ENCODE peak calls at places on chromosomes 4 and X, in five cellular contexts. Y, W, D, R and K are unnamed samples.

GRCh38 chrX:112851806-112852205 is 11.2 kb upstream of the AMOT start:
- DNase-seq in Y (no peak), W (no peak), D (no peak), R (peak), K (no peak)

GRCh38 chr4:102554482-102554881 is 53.3 kb downstream of the NFKB1 start:
- DNase-seq in Y (no peak), W (no peak), D (no peak), R (no peak), K (no peak)

GRCh38 chrX:66602381-66602938 is 36.4 kb downstream of the EDA2R start:
- DNase-seq in Y (no peak), W (no peak), D (peak), R (no peak), K (peak)

GRCh38 chr4:26062221-26062620 is 148.2 kb downstream of the SMIM20 start:
- DNase-seq in Y (no peak), W (no peak), D (no peak), R (no peak), K (no peak)

GRCh38 chrX:41384041-41384705 is 50.2 kb downstream of the DDX3X start:
- DNase-seq in Y (no peak), W (peak), D (no peak), R (no peak), K (peak)

GRCh38 chrX:71636438-71637252 is 18.3 kb upstream of the CXCR3 start:
- DNase-seq in Y (no peak), W (no peak), D (no peak), R (no peak), K (no peak)

GRCh38 chr4:113560579-113560978 is 201.0 kb downstream of the CAMK2D start:
- DNase-seq in Y (no peak), W (no peak), D (no peak), R (no peak), K (no peak)

GRCh38 chr4:1113311-1114009 is at the start of gene RNF212:
- DNase-seq in Y (no peak), W (no peak), D (no peak), R (no peak), K (peak)

GRCh38 chrX:148573119-148573518 is 72.7 kb downstream of the AFF2 start:
- DNase-seq in Y (no peak), W (no peak), D (no peak), R (no peak), K (peak)

GRCh38 chrX:134000260-134001245 is 15.2 kb upstream of the GPC3 start:
- DNase-seq in Y (no peak), W (no peak), D (no peak), R (no peak), K (no peak)

GRCh38 chrX:117327306-117327705 is 789.3 kb downstream of the KLHL13 start:
- DNase-seq in Y (peak), W (no peak), D (no peak), R (no peak), K (peak)

GRCh38 chr4:121943941-121944340 is 7.9 kb downstream of the TRPC3 start:
- DNase-seq in Y (no peak), W (peak), D (peak), R (no peak), K (peak)

GRCh38 chrX:77003956-77004355 is 443.2 kb upstream of the FGF16 start:
- DNase-seq in Y (no peak), W (no peak), D (no peak), R (no peak), K (no peak)

GRCh38 chr4:142817442-142817841 is 28.7 kb downstream of the INPP4B start:
- DNase-seq in Y (no peak), W (no peak), D (no peak), R (no peak), K (no peak)

GRCh38 chrX:8981742-8982141 is 52.2 kb downstream of the FAM9B start:
- DNase-seq in Y (no peak), W (no peak), D (no peak), R (no peak), K (no peak)

GRCh38 chrX:8868070-8868795 is 67.0 kb upstream of the FAM9A start:
- DNase-seq in Y (no peak), W (no peak), D (no peak), R (no peak), K (no peak)

GRCh38 chr4:94519925-94520789 is 68.4 kb downstream of the PDLIM5 start:
- DNase-seq in Y (no peak), W (no peak), D (no peak), R (no peak), K (no peak)

GRCh38 chr4:38314663-38315062 is 349.3 kb upstream of the KLF3 start:
- DNase-seq in Y (no peak), W (no peak), D (peak), R (no peak), K (no peak)

GRCh38 chr4:142128529-142128928 is 492.1 kb downstream of the IL15 start:
- DNase-seq in Y (no peak), W (no peak), D (no peak), R (no peak), K (peak)

GRCh38 chr4:26987191-26987590 is 126.5 kb downstream of the STIM2 start:
- DNase-seq in Y (no peak), W (no peak), D (no peak), R (no peak), K (peak)

GRCh38 chr4:94743838-94744237 is 13.9 kb upstream of the BMPR1B start:
- DNase-seq in Y (no peak), W (no peak), D (no peak), R (no peak), K (no peak)

GRCh38 chrX:23317799-23318724 is 16.6 kb upstream of the PTCHD1 start:
- DNase-seq in Y (no peak), W (peak), D (no peak), R (no peak), K (peak)

GRCh38 chr4:60500860-60501259 is 699.3 kb upstream of the ADGRL3 start:
- DNase-seq in Y (no peak), W (no peak), D (no peak), R (no peak), K (peak)

GRCh38 chr4:78024085-78024484 is 33.0 kb upstream of the FRAS1 start:
- DNase-seq in Y (no peak), W (no peak), D (no peak), R (no peak), K (no peak)

GRCh38 chr4:177391953-177392352 is 50.3 kb downstream of the AGA start:
- DNase-seq in Y (no peak), W (no peak), D (peak), R (no peak), K (no peak)

GRCh38 chrX:154732421-154733071 is 18.3 kb downstream of the GAB3 start:
- DNase-seq in Y (no peak), W (no peak), D (no peak), R (no peak), K (no peak)

GRCh38 chrX:38968344-38968743 is 167.1 kb downstream of the MID1IP1 start:
- DNase-seq in Y (no peak), W (no peak), D (no peak), R (no peak), K (no peak)

GRCh38 chr4:10893417-10893816 is 208.8 kb upstream of the CLNK start:
- DNase-seq in Y (peak), W (no peak), D (no peak), R (peak), K (peak)

DNA sequence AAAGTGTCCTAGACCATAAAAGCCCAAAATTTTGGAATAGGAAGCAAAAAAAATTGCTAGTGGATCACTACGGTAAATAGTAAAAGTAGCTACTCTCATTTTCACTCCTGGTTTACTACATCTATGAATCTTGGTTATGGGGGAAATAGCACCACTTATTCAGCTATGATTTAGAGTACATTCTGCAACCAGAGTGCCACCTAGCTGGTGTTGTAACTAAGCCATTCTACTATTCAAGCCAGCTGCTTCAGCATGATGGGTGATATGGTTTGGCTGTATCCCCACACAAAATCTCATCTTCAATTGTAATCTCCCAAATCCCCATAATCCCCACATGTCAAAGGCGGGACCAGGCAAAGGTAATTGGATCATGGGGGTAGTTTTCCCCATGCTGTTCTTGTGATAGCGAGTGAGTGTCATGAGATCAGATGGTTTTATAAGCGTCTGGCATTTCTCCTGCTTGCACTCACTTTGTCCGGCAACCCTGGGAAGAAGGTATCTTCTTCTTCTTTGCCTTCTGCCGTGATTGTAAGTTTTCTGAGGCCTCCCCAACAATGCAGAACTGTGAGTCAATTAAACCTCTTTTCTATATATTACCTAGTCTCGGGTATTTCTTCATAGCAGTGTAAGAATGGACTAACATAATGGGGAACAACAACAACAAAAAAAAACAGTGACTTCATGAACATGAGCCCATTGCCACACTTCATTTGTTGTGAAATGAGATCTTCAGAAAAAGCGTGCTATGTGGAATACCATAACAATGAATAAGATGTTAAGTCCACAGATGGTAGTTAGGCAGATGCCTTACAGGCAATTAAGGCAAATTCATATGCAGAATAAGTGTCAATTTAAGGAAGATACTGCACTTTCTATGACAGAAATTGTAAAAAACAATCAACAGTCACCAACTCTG is 280.1 kb downstream of the PABPC4L start:
- DNase-seq in Y (no peak), W (no peak), D (no peak), R (no peak), K (no peak)
- TF ChIP-seq CREB1 in Y (no peak), W (no peak), D (no peak), R (no peak), K (no peak)

DNA sequence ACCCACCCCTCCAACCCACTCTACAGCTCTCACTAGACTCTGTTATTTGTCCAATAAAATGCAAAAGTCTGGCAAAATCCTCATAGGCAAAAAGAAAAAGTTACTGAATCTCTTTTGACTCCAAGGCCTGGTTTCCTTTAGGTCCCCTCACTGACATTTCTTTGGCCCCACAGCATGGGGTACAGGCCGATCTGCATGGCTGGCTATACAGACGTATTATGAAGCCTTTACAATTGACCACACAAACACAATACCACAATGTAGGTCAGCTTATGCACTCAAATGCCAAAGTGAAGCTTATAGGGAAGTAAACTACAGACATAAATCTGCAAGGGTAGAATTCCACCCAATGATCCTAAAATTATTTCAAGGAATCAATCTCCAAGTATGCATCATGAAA is 20.8 kb downstream of the STX18 start:
- DNase-seq in Y (no peak), W (no peak), D (no peak), R (peak), K (peak)
- H3K4me3 ChIP-seq in Y (peak), W (no peak), D (no peak), R (peak), K (no peak)

GRCh38 chr4:158005021-158005420 is 167.8 kb downstream of the GASK1B start:
- DNase-seq in Y (no peak), W (no peak), D (no peak), R (no peak), K (no peak)
- TF ChIP-seq CREB1 in Y (no peak), W (no peak), D (no peak), R (no peak), K (no peak)

GRCh38 chr4:104424368-104424921 is 70.2 kb downstream of the CXXC4 start:
- DNase-seq in Y (no peak), W (no peak), D (no peak), R (no peak), K (no peak)
- H3K4me3 ChIP-seq in Y (no peak), W (no peak), D (no peak), R (no peak), K (no peak)

DNA sequence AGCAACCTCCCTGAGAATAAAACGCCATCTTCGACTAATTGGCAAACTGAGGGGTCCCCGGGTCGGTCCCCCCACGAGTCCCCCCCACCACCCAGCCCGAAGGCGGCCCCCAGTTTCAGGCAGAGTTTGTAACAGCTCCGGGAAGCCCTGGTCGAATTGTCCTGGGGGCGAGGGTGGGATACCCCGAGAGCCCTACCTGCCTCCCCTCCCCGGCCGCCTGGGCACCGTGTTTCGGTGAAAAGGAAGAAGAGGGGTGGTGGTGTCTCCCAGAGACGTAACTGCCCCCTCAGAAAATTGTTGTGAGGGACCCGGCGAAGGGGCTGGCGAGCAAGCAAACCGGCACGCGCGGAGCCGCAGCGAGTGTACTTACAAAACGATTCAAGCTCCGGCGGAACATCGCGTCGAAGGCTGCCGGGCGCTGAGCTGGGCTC is 1.2 kb downstream of the ATP11C start:
- DNase-seq in Y (no peak), W (peak), D (no peak), R (no peak), K (no peak)
- TF ChIP-seq CREB1 in Y (no peak), W (no peak), D (no peak), R (no peak), K (no peak)

DNA sequence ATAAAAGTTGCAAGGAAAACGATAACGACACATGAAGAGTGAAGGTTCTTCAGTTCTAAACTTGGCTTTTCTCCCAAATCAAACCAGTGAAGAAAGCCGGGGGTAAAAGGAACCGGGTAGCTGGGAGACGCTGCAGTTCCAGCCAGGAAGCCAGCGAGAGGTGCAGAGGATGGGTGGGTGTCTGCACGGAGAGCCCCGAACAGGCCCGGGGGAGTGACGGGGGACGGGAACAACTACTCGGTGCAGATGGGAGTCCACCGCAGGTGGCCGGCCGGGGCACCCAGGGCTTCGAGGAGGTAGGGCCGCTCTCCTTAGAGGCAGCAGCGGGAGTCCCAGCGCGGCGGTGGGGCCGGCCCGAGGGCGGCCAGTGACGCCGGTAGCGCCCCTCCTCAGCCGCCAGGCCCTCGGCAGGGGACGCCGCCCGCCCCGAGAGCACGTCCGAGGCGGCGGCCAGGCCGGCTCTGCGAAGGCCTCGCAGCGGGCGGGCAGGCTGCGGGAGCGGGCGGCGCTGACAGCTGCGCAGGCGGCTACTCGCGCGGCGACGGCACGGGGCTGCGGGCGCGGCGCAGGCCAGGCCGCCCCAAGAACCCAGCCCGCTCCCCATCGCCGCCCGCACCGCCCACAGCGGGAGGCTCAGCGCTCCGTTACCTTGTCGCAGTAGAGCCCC is 468 bp downstream of the FBXL5 start:
- DNase-seq in Y (no peak), W (no peak), D (peak), R (no peak), K (peak)
- H3K4me3 ChIP-seq in Y (peak), W (peak), D (peak), R (peak), K (peak)

GRCh38 chr4:145540235-145540634 is 58.6 kb downstream of the SMAD1 start:
- DNase-seq in Y (no peak), W (no peak), D (no peak), R (no peak), K (no peak)
- TF ChIP-seq CREB1 in Y (no peak), W (no peak), D (no peak), R (no peak), K (no peak)

DNA sequence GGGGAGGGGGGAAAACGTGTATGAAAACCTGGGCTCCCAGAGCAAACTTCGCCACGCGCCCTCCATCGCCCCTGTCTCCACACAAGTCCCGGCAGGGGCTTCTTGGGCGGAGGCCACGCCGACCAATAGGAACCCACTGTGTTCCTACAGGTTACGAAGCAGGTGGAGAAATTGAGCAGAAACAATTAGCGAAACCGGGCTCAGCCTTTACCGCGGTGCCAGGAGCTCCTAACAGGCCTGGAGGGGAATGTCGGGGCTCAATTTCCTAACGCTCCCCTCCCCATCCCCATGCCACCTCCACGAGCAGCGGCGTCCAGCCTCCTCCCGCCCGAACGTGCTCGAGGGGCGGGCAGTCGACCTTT is 582 bp upstream of the KIT start:
- DNase-seq in Y (no peak), W (no peak), D (no peak), R (no peak), K (peak)
- H3K4me3 ChIP-seq in Y (peak), W (no peak), D (no peak), R (no peak), K (peak)